ENCODE peak calls at places on chromosomes 4 and X, in ten cellular contexts. Y is testis, Q is IMR-90, M is RWPE2, J is left ventricle myocardium inferior, E is dorsolateral prefrontal cortex, P is OCI-LY7, G is PC-3, D is heart right ventricle, L is upper lobe of left lung. W is an unnamed sample.

GRCh38 chr4:122632396-122633143 is 11.7 kb upstream of the IL21 start:
- DNase-seq in Y (no peak), Q (peak), M (no peak), J (no peak), E (no peak), P (no peak), G (no peak), D (no peak), L (peak), W (no peak)

GRCh38 chr4:101020956-101021355 is 326.4 kb downstream of the PPP3CA start:
- DNase-seq in Y (no peak), Q (peak), M (no peak), J (no peak), E (no peak), P (no peak), G (peak), D (no peak), L (no peak), W (no peak)

GRCh38 chr4:118340109-118340508 is 12.7 kb downstream of the PRSS12 start:
- DNase-seq in Y (no peak), Q (no peak), M (no peak), J (no peak), E (no peak), P (no peak), G (no peak), D (no peak), L (no peak), W (no peak)

GRCh38 chrX:67384403-67384802 is 159.4 kb upstream of the AR start:
- DNase-seq in Y (no peak), Q (no peak), M (no peak), J (no peak), E (no peak), P (no peak), G (no peak), D (no peak), L (no peak), W (no peak)

GRCh38 chr4:169604131-169604900 is 8.1 kb downstream of the NEK1 start:
- DNase-seq in Y (no peak), Q (peak), M (no peak), J (no peak), E (no peak), P (no peak), G (peak), D (no peak), L (no peak), W (no peak)

GRCh38 chrX:5068550-5068949 is 1160.1 kb downstream of the NLGN4X start:
- DNase-seq in Y (no peak), Q (no peak), M (no peak), J (no peak), E (no peak), P (no peak), G (peak), D (no peak), L (no peak), W (no peak)

GRCh38 chr4:118988635-118988972 is 100.0 kb downstream of the SYNPO2 start:
- DNase-seq in Y (no peak), Q (no peak), M (no peak), J (no peak), E (no peak), P (no peak), G (no peak), D (no peak), L (no peak), W (no peak)

GRCh38 chrX:93538575-93538974 is 134.8 kb downstream of the NAP1L3 start:
- DNase-seq in Y (no peak), Q (no peak), M (no peak), J (no peak), E (no peak), P (no peak), G (peak), D (no peak), L (no peak), W (no peak)

GRCh38 chrX:6053126-6053625 is 175.5 kb downstream of the NLGN4X start:
- DNase-seq in Y (no peak), Q (no peak), M (no peak), J (no peak), E (no peak), P (no peak), G (no peak), D (no peak), L (no peak), W (no peak)

GRCh38 chrX:132407704-132408103 is 81.1 kb downstream of the MBNL3 start:
- DNase-seq in Y (no peak), Q (no peak), M (no peak), J (no peak), E (no peak), P (no peak), G (no peak), D (no peak), L (no peak), W (no peak)

GRCh38 chr4:159639924-159640323 is 537.0 kb downstream of the RAPGEF2 start:
- DNase-seq in Y (no peak), Q (no peak), M (no peak), J (no peak), E (no peak), P (no peak), G (no peak), D (no peak), L (no peak), W (no peak)

GRCh38 chr4:81106150-81106549 is 75.6 kb downstream of the BMP3 start:
- DNase-seq in Y (no peak), Q (no peak), M (no peak), J (no peak), E (no peak), P (no peak), G (no peak), D (no peak), L (no peak), W (no peak)

GRCh38 chrX:70129811-70130210 is 3.4 kb upstream of the IGBP1 start:
- DNase-seq in Y (no peak), Q (peak), M (no peak), J (no peak), E (no peak), P (no peak), G (peak), D (no peak), L (no peak), W (no peak)

GRCh38 chr4:10164877-10165283 is 48.3 kb upstream of the WDR1 start:
- DNase-seq in Y (peak), Q (peak), M (no peak), J (no peak), E (peak), P (no peak), G (peak), D (peak), L (no peak), W (no peak)

GRCh38 chr4:185390941-185391340 is 4.8 kb downstream of the LRP2BP start:
- DNase-seq in Y (no peak), Q (no peak), M (no peak), J (no peak), E (no peak), P (no peak), G (no peak), D (no peak), L (no peak), W (no peak)

GRCh38 chr4:3484057-3484973 is 21.2 kb downstream of the DOK7 start:
- DNase-seq in Y (no peak), Q (no peak), M (peak), J (peak), E (peak), P (no peak), G (peak), D (peak), L (no peak), W (peak)

GRCh38 chr4:4640692-4641091 is 98.8 kb upstream of the STX18 start:
- DNase-seq in Y (no peak), Q (no peak), M (no peak), J (no peak), E (no peak), P (no peak), G (no peak), D (no peak), L (no peak), W (no peak)

GRCh38 chrX:15399901-15400500 is 15.8 kb upstream of the VEGFD start:
- DNase-seq in Y (no peak), Q (no peak), M (no peak), J (no peak), E (no peak), P (no peak), G (no peak), D (no peak), L (no peak), W (no peak)

GRCh38 chr4:185865901-185866328 is 53.9 kb upstream of the SORBS2 start:
- DNase-seq in Y (no peak), Q (peak), M (no peak), J (peak), E (no peak), P (no peak), G (peak), D (no peak), L (peak), W (peak)

GRCh38 chrX:40121618-40122017 is 23.9 kb upstream of the BCOR start:
- DNase-seq in Y (no peak), Q (no peak), M (no peak), J (no peak), E (no peak), P (no peak), G (no peak), D (no peak), L (no peak), W (no peak)

GRCh38 chr4:78645853-78646757 is 94.5 kb downstream of the ANXA3 start:
- DNase-seq in Y (peak), Q (peak), M (peak), J (peak), E (peak), P (no peak), G (peak), D (peak), L (peak), W (peak)

GRCh38 chrX:135484636-135485289 is 35.7 kb upstream of the INTS6L start:
- DNase-seq in Y (peak), Q (peak), M (no peak), J (no peak), E (no peak), P (peak), G (peak), D (no peak), L (no peak), W (peak)

GRCh38 chr4:6001965-6002833 is 16.0 kb downstream of the C4orf50 start:
- DNase-seq in Y (no peak), Q (no peak), M (no peak), J (no peak), E (no peak), P (no peak), G (no peak), D (no peak), L (no peak), W (no peak)

GRCh38 chr4:32560306-32560705 is 1840.1 kb downstream of the PCDH7 start:
- DNase-seq in Y (no peak), Q (no peak), M (no peak), J (no peak), E (no peak), P (no peak), G (peak), D (no peak), L (peak), W (no peak)

DNA sequence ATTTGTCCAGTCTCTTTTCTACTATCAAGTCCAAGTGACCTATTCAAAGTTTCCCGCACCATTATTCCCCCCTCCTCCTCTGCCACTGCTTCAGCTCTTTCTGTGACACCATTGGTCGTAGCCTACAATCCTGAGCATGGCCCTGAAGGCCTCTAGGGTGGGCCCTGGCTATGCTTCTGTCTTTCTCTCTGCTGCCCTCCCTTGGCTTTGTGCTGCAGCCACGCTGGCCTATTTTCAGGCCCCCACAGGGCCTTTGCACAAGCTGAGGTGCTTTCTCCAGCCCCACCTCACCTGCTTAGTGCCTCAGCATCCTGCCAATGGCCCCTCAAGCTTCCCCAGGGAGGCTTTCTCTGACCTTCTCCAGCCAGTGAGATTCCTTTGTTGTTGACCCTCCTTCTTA is 156.5 kb downstream of the NHS start:
- DNase-seq in Y (no peak), Q (no peak), M (no peak), J (no peak), E (no peak), P (no peak), G (no peak), D (no peak), L (no peak), W (no peak)
- TF ChIP-seq CTCF in Y (no peak), Q (no peak), M (no peak), J (no peak), E (no peak), P (no peak), G (no peak), D (no peak), L (no peak), W (no peak)

DNA sequence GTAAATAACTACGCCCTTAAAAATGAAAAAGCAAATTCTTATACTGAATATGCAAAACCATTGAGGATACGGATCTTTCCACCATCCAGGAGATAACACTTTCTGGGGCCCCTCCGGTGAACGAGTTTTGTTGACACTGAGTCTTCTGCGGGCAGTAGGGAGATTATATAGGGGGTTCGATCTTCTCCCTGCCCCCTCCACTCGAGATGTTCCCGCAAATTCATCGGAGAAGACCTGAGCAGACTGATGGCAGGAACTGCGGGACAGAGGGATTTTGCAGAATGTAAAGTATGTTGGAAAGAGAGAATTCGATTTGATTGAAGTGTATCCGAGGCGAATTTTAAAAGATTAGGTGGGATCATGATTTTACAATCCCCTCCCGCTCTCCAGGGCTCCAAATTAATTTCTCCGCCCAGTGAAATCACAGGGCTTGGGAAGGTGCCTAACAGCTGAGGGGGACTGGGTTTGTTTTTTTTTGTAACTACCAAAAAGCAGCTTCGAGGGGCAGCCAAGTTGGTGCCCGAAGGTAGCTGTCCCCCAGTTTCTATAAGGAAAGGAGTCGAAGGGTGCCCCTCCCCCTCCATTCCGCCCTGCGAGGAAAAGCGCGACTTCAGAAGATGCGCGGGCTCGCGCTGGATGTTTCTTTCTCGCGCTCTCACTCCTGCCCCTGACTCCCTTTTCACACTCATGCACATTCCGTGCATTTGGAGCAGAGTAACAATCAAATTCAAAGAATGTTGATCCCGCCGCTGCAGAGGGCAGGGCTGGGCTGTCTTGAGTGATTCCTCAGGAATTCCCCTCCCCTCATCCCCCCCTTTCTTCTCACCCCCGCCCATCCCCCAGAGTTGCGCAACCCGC is 1.2 kb downstream of the TMEM255A start:
- DNase-seq in Y (no peak), Q (no peak), M (no peak), J (no peak), E (no peak), P (no peak), G (peak), D (no peak), L (no peak), W (no peak)
- H3K4me3 ChIP-seq in Y (no peak), Q (peak), M (peak), J (peak), E (peak), P (peak), G (peak), D (peak), L (peak), W (peak)

DNA sequence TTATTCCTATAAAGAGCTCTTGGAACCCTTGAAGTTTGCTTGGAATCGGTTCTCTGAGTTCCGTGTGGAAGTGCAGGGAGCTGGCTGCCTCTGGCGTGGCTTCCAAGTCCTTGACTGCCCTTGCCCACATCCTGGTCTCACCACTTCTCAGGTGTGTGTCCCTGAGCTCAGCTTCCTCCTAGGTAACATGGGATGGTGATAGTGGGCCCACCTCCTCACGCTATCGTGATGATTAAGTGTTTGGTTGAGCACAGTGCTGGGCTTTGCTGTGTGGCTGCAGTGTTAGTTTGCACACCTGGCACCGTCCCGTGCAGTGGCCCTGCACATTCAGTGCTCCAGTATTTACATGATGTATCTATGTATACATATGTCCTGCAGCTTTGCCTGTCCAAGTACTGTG is 81.5 kb downstream of the CLDN34 start:
- DNase-seq in Y (no peak), Q (no peak), M (no peak), J (no peak), E (no peak), P (no peak), G (no peak), D (no peak), L (peak), W (no peak)
- H3K27ac ChIP-seq in Y (no peak), Q (peak), M (no peak), J (peak), E (peak), P (no peak), G (no peak), D (peak), L (peak), W (peak)

GRCh38 chrX:112867570-112867969 is 26.9 kb upstream of the AMOT start:
- DNase-seq in Y (no peak), Q (no peak), M (no peak), J (no peak), E (no peak), P (peak), G (no peak), D (no peak), L (no peak), W (no peak)
- TF ChIP-seq CTCF in Y (no peak), Q (no peak), M (no peak), J (no peak), E (no peak), P (peak), G (no peak), D (no peak), L (no peak), W (no peak)

DNA sequence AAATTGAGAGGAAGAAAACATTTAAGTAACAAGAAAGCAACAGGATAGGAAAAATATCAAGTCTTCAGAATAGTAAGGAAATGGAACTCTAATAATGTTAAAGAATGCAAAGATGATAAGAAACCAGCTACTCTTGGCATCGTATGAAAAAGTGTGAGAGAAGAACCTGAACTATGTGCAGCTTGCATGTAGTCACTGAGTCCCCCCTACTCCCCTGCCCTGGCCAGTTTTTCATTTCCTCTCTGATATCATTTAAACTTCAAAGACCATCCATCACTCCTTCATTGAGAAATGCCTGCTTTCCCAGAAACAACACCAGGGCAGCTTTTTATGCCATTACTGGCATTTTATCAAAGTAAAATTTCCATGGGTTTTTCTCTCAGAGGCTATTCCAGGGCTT is 28.1 kb downstream of the INPP4B start:
- DNase-seq in Y (no peak), Q (peak), M (no peak), J (no peak), E (no peak), P (no peak), G (peak), D (no peak), L (no peak), W (no peak)
- H3K4me3 ChIP-seq in Y (no peak), Q (no peak), M (no peak), J (no peak), E (no peak), P (no peak), G (peak), D (no peak), L (no peak), W (no peak)

GRCh38 chrX:22037225-22037624 is 5.1 kb downstream of the PHEX start:
- DNase-seq in Y (no peak), Q (no peak), M (no peak), J (no peak), E (no peak), P (no peak), G (no peak), D (no peak), L (no peak), W (no peak)
- H3K27ac ChIP-seq in Y (no peak), Q (no peak), M (no peak), J (no peak), E (no peak), P (no peak), G (no peak), D (no peak), L (no peak), W (no peak)

GRCh38 chrX:77689376-77689775 is 96.6 kb downstream of the ATRX start:
- DNase-seq in Y (no peak), Q (no peak), M (no peak), J (no peak), E (no peak), P (no peak), G (no peak), D (no peak), L (no peak), W (no peak)

GRCh38 chrX:77694491-77694890 is 91.5 kb downstream of the ATRX start:
- DNase-seq in Y (no peak), Q (no peak), M (no peak), J (no peak), E (no peak), P (no peak), G (peak), D (no peak), L (no peak), W (no peak)

GRCh38 chrX:77693594-77693993 is 92.4 kb downstream of the ATRX start:
- DNase-seq in Y (no peak), Q (no peak), M (no peak), J (no peak), E (no peak), P (peak), G (no peak), D (no peak), L (no peak), W (no peak)

GRCh38 chrX:77691916-77692315 is 94.1 kb downstream of the ATRX start:
- DNase-seq in Y (no peak), Q (no peak), M (no peak), J (no peak), E (no peak), P (no peak), G (no peak), D (no peak), L (no peak), W (no peak)
- TF ChIP-seq CTCF in Y (no peak), Q (no peak), M (no peak), J (no peak), E (no peak), P (no peak), G (no peak), D (no peak), L (no peak), W (no peak)

DNA sequence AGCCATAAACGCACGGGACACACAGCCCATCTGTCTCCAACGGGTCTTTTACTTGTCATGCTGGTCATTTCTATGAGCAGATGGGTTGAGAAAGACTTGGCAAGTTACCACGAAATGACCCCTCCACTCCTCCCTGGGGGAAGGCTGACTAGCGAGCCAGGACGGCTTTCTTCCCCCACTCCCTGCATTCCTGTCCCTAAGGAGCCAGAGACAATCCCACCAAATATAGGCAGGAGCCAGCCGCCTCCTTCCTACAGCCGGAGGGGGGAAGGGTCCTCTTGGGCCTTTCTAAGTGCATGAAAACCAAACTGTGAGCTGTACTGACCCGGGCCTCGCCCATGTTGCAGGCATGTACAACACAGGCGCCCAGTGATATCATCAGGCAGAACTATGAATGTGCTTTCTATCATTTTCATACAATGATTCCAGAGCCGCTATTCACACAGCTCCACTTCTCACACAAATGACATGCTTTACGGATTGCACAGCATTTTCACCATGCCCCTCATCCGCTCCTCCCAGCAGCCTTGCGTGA is 28.6 kb downstream of the AFAP1 start:
- DNase-seq in Y (no peak), Q (peak), M (no peak), J (no peak), E (no peak), P (no peak), G (no peak), D (peak), L (peak), W (peak)
- H3K4me3 ChIP-seq in Y (no peak), Q (no peak), M (no peak), J (peak), E (no peak), P (no peak), G (no peak), D (peak), L (no peak), W (peak)

GRCh38 chrX:12981880-12982279 is 7.0 kb downstream of the TMSB4X start:
- DNase-seq in Y (no peak), Q (no peak), M (no peak), J (no peak), E (no peak), P (no peak), G (no peak), D (no peak), L (no peak), W (no peak)
- H3K27ac ChIP-seq in Y (no peak), Q (no peak), M (no peak), J (peak), E (no peak), P (no peak), G (no peak), D (peak), L (peak), W (peak)